ENCODE peak calls at places on chromosomes 3 and 15, in seven cellular contexts. F is HepG2, H is HCT116, M is K562, A is GM12878, O is SK-N-SH, P is H1. L is an unnamed sample.

GRCh38 chr15:45635763-45636292 is 999 bp downstream of the SQOR start:
- DNase-seq in F (no peak), H (no peak), M (no peak), A (no peak), O (no peak), P (no peak), L (no peak)

GRCh38 chr15:62658498-62658897 is 384.0 kb upstream of the TPM1 start:
- DNase-seq in F (no peak), H (no peak), M (peak; percentile 5), A (no peak), O (no peak), P (no peak), L (no peak)

GRCh38 chr3:197224034-197224444 is 74.4 kb downstream of the DLG1 start:
- DNase-seq in F (peak; percentile 56), H (peak; percentile 32), M (peak; percentile 64), A (peak; percentile 19), O (peak; percentile 68), P (no peak), L (peak; percentile 83)

GRCh38 chr15:83365370-83365938 is 81.0 kb upstream of the BNC1 start:
- DNase-seq in F (no peak), H (peak; percentile 16), M (no peak), A (no peak), O (peak; percentile 55), P (peak; percentile 76), L (no peak)

GRCh38 chr3:160052385-160053047 is 63.9 kb downstream of the IL12A start:
- DNase-seq in F (no peak), H (no peak), M (no peak), A (no peak), O (peak; percentile 32), P (no peak), L (peak; percentile 34)

GRCh38 chr3:155416500-155417118 is 123.1 kb upstream of the STRIT1 start:
- DNase-seq in F (no peak), H (no peak), M (no peak), A (no peak), O (no peak), P (no peak), L (peak; percentile 10)

GRCh38 chr3:116037954-116038911 is 407.1 kb downstream of the LSAMP start:
- DNase-seq in F (no peak), H (no peak), M (peak; percentile 50), A (peak; percentile 58), O (no peak), P (no peak), L (no peak)

GRCh38 chr15:96294766-96295165 is 35.7 kb upstream of the NR2F2 start:
- DNase-seq in F (no peak), H (no peak), M (no peak), A (no peak), O (no peak), P (no peak), L (no peak)

GRCh38 chr15:88002721-88003120 is 253.8 kb downstream of the NTRK3 start:
- DNase-seq in F (no peak), H (no peak), M (no peak), A (no peak), O (no peak), P (no peak), L (no peak)

DNA sequence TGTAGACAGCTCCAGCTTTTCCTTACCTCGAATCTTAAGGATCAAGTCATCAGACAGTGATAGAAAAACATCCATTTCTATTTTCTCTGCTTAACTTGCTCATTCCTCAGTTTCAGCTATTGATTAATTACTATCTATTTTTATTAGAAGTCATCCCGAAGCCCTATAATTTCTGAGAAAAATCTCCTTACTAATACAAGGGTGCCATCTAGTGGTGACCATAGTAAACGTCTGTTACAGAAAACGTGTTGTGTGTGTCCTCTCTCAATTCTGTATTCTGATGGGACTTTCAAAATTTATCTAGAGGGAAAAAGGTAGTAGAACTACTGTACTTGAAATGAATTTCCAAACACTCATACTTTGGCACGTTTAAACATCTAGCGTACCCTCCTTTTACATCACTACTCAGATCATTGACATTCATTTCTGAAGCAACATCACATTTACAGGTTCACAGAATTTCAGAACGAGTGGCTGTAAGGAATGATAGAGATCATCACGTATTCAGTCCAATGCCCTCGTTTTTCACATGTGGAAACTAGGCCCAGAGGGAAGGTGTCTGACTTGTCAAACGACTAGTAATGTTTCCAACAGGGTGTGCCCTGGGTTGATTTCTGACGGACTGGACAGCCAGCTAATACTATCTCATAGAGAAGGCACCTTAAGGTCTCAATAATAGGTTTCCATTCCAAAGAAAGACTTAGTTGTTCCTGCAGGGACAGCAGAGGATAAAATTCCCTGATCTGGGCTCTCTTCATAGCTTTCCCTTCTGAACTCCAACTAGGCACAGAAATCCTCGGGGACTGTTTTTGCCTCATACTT is 25.6 kb downstream of the HACD2 start:
- DNase-seq in F (peak; percentile 39), H (peak; percentile 40), M (peak; percentile 45), A (no peak), O (peak; percentile 54), P (no peak), L (peak; percentile 25)
- TF ChIP-seq JUND in F (no peak), H (no peak), M (no peak), A (no peak), O (no peak), P (no peak), L (no peak)

GRCh38 chr3:177742273-177742672 is 545.0 kb upstream of the TBL1XR1 start:
- DNase-seq in F (no peak), H (no peak), M (no peak), A (no peak), O (no peak), P (no peak), L (no peak)
- TF ChIP-seq JUND in F (no peak), H (no peak), M (no peak), A (no peak), O (no peak), P (no peak), L (no peak)

DNA sequence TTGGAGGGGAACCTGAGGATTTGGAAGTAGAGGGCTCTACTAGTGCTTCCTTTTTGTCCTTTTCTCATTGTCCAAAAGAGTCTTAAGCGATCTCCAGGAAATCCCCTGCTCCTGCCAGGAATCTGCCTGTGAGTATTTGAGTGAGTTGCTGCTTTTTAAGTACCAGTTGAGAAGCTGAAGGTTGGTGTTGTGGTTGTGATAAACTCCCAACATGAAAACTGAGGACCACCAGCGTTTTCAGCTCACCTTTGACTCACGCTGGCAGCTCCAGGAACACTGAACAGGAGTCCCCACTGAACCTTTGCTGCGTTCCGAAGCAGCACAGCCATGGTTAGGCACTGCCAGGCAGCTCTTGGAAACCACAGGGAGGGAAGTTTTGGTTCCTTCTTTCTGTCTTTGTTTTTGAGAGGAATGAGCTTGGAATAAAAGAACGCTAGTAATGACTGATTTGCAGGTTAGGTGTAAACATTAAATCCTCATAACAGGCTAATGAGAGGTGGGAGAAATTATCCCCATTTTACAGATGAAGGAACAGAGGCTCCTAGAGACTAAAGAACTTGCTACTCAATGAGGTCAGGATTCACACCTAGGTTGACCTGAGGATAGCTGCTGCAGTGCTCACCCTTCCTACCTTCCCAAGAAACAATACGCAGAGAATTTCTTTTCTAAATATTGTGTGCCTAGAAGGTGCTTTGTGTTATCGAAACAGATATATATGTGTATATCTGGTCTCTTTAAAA is 106.1 kb downstream of the IGF1R start:
- DNase-seq in F (no peak), H (no peak), M (no peak), A (no peak), O (no peak), P (peak; percentile 45), L (peak; percentile 59)
- TF ChIP-seq JUND in F (no peak), H (no peak), M (no peak), A (no peak), O (no peak), P (no peak), L (no peak)

GRCh38 chr3:140387244-140387643 is 290.6 kb upstream of the TRIM42 start:
- DNase-seq in F (no peak), H (no peak), M (no peak), A (no peak), O (no peak), P (no peak), L (no peak)
- TF ChIP-seq JUND in F (no peak), H (no peak), M (no peak), A (no peak), O (no peak), P (no peak), L (no peak)

GRCh38 chr3:16427309-16427965 is 86.1 kb downstream of the RFTN1 start:
- DNase-seq in F (no peak), H (no peak), M (no peak), A (no peak), O (no peak), P (no peak), L (no peak)
- TF ChIP-seq JUND in F (no peak), H (no peak), M (no peak), A (no peak), O (peak; percentile 41), P (no peak), L (no peak)

GRCh38 chr3:195007794-195008193 is 263.2 kb downstream of the XXYLT1 start:
- DNase-seq in F (no peak), H (no peak), M (no peak), A (no peak), O (no peak), P (no peak), L (no peak)
- TF ChIP-seq JUND in F (no peak), H (no peak), M (no peak), A (no peak), O (no peak), P (no peak), L (no peak)

DNA sequence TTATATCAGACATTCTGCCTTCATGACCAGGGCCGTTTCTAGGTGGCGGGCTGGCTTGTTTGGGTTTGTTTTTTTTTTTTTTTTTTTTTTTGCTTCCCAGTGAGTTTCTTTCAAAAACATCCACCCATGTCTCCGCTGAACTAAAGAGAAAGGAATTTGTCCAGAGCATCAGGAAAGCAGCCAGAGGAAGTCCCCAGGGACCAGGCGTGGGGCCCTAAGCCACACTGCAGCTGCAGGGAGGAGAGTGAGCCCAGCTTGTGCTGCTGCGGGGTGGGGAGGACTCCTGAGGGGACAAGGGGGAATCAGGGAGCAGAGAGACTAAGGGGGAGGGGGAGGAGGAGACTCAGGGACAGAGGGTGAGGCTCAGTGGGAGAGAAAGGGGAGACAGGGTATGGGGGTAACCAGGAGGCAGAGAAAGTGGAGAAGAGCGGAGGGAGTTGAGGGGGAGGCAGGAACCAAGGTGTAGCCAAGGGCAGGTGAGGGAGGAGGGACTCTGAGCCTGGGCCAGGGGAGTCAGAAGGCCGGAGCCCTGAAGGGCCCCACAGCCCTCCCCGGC is 49.5 kb downstream of the CYP11A1 start:
- DNase-seq in F (no peak), H (no peak), M (no peak), A (no peak), O (peak; percentile 42), P (no peak), L (no peak)
- TF ChIP-seq JUND in F (no peak), H (no peak), M (no peak), A (no peak), O (no peak), P (no peak), L (no peak)